ENCODE peak calls at places on chromosomes 13 and 19, in nine cellular contexts. One of them, this sample, is unnamed.

GRCh38 chr19:46848389-46848788 is 2.3 kb downstream of the AP2S1 start:
- DNase-seq in fibroblast of pulmonary artery: no peak
- DNase-seq in GM23338: no peak
- DNase-seq in cardiac muscle cell: no peak
- DNase-seq in heart left ventricle: no peak
- DNase-seq in LNCaP clone FGC: no peak
- DNase-seq in tibial nerve: no peak
- DNase-seq in heart right ventricle: no peak
- DNase-seq in epithelial cell of esophagus: no peak
- DNase-seq in this sample: no peak

GRCh38 chr13:44969858-44970484 is 19.3 kb downstream of the NUFIP1 start:
- DNase-seq in fibroblast of pulmonary artery: peak; percentile 81
- DNase-seq in GM23338: peak; percentile 87
- DNase-seq in cardiac muscle cell: peak; percentile 70
- DNase-seq in heart left ventricle: no peak
- DNase-seq in LNCaP clone FGC: peak; percentile 25
- DNase-seq in tibial nerve: no peak
- DNase-seq in heart right ventricle: peak; percentile 22
- DNase-seq in epithelial cell of esophagus: peak; percentile 56
- DNase-seq in this sample: no peak

GRCh38 chr19:5961969-5962945 is 15.7 kb downstream of the RANBP3 start:
- DNase-seq in fibroblast of pulmonary artery: peak; percentile 58
- DNase-seq in GM23338: no peak
- DNase-seq in cardiac muscle cell: peak; percentile 42
- DNase-seq in heart left ventricle: no peak
- DNase-seq in LNCaP clone FGC: peak; percentile 54
- DNase-seq in tibial nerve: no peak
- DNase-seq in heart right ventricle: no peak
- DNase-seq in epithelial cell of esophagus: peak; percentile 53
- DNase-seq in this sample: no peak

GRCh38 chr19:40165362-40165937 is 25.8 kb upstream of the MAP3K10 start:
- DNase-seq in fibroblast of pulmonary artery: peak; percentile 49
- DNase-seq in GM23338: peak; percentile 90
- DNase-seq in cardiac muscle cell: peak; percentile 56
- DNase-seq in heart left ventricle: peak; percentile 39
- DNase-seq in LNCaP clone FGC: no peak
- DNase-seq in tibial nerve: no peak
- DNase-seq in heart right ventricle: peak; percentile 26
- DNase-seq in epithelial cell of esophagus: peak; percentile 43
- DNase-seq in this sample: no peak

GRCh38 chr19:11160119-11160768 is 4.7 kb upstream of the SPC24 start:
- DNase-seq in fibroblast of pulmonary artery: peak; percentile 78
- DNase-seq in GM23338: no peak
- DNase-seq in cardiac muscle cell: no peak
- DNase-seq in heart left ventricle: no peak
- DNase-seq in LNCaP clone FGC: no peak
- DNase-seq in tibial nerve: no peak
- DNase-seq in heart right ventricle: no peak
- DNase-seq in epithelial cell of esophagus: no peak
- DNase-seq in this sample: no peak

GRCh38 chr19:17390665-17391370 is 3.2 kb downstream of the CCDC194 start:
- DNase-seq in fibroblast of pulmonary artery: peak; percentile 92
- DNase-seq in GM23338: peak; percentile 98
- DNase-seq in cardiac muscle cell: peak; percentile 97
- DNase-seq in heart left ventricle: peak; percentile 95
- DNase-seq in LNCaP clone FGC: peak; percentile 14
- DNase-seq in tibial nerve: peak; percentile 78
- DNase-seq in heart right ventricle: peak; percentile 93
- DNase-seq in epithelial cell of esophagus: peak; percentile 94
- DNase-seq in this sample: peak; percentile 29

GRCh38 chr19:41859618-41860418 is at the start of gene RPS19:
- DNase-seq in fibroblast of pulmonary artery: peak; percentile 99
- DNase-seq in GM23338: peak; percentile 99
- DNase-seq in cardiac muscle cell: peak; percentile 98
- DNase-seq in heart left ventricle: peak; percentile 98
- DNase-seq in LNCaP clone FGC: peak; percentile 89
- DNase-seq in tibial nerve: peak; percentile 98
- DNase-seq in heart right ventricle: peak; percentile 99
- DNase-seq in epithelial cell of esophagus: peak; percentile 99
- DNase-seq in this sample: peak; percentile 87

GRCh38 chr19:12946092-12946845 is 607 bp downstream of the RAD23A start:
- DNase-seq in fibroblast of pulmonary artery: peak; percentile 81
- DNase-seq in GM23338: peak; percentile 95
- DNase-seq in cardiac muscle cell: peak; percentile 91
- DNase-seq in heart left ventricle: peak; percentile 75
- DNase-seq in LNCaP clone FGC: no peak
- DNase-seq in tibial nerve: no peak
- DNase-seq in heart right ventricle: peak; percentile 69
- DNase-seq in epithelial cell of esophagus: peak; percentile 84
- DNase-seq in this sample: no peak

GRCh38 chr13:60397693-60398437 is 845 bp downstream of the TDRD3 start:
- DNase-seq in fibroblast of pulmonary artery: peak; percentile 76
- DNase-seq in GM23338: peak; percentile 75
- DNase-seq in cardiac muscle cell: peak; percentile 75
- DNase-seq in heart left ventricle: peak; percentile 72
- DNase-seq in LNCaP clone FGC: no peak
- DNase-seq in tibial nerve: peak; percentile 16
- DNase-seq in heart right ventricle: peak; percentile 55
- DNase-seq in epithelial cell of esophagus: peak; percentile 62
- DNase-seq in this sample: no peak

GRCh38 chr19:37078717-37079032 is 442 bp downstream of the ZNF420 start:
- DNase-seq in fibroblast of pulmonary artery: no peak
- DNase-seq in GM23338: no peak
- DNase-seq in cardiac muscle cell: no peak
- DNase-seq in heart left ventricle: no peak
- DNase-seq in LNCaP clone FGC: no peak
- DNase-seq in tibial nerve: no peak
- DNase-seq in heart right ventricle: no peak
- DNase-seq in epithelial cell of esophagus: no peak
- DNase-seq in this sample: no peak

GRCh38 chr19:7912144-7912696 is 2.4 kb upstream of the TGFBR3L start:
- DNase-seq in fibroblast of pulmonary artery: no peak
- DNase-seq in GM23338: no peak
- DNase-seq in cardiac muscle cell: no peak
- DNase-seq in heart left ventricle: no peak
- DNase-seq in LNCaP clone FGC: no peak
- DNase-seq in tibial nerve: no peak
- DNase-seq in heart right ventricle: no peak
- DNase-seq in epithelial cell of esophagus: no peak
- DNase-seq in this sample: no peak

GRCh38 chr13:102564564-102564963 is 32.2 kb upstream of the TPP2 start:
- DNase-seq in fibroblast of pulmonary artery: no peak
- DNase-seq in GM23338: no peak
- DNase-seq in cardiac muscle cell: no peak
- DNase-seq in heart left ventricle: no peak
- DNase-seq in LNCaP clone FGC: no peak
- DNase-seq in tibial nerve: no peak
- DNase-seq in heart right ventricle: no peak
- DNase-seq in epithelial cell of esophagus: no peak
- DNase-seq in this sample: no peak

GRCh38 chr13:102566513-102566912 is 30.3 kb upstream of the TPP2 start:
- DNase-seq in fibroblast of pulmonary artery: no peak
- DNase-seq in GM23338: no peak
- DNase-seq in cardiac muscle cell: no peak
- DNase-seq in heart left ventricle: no peak
- DNase-seq in LNCaP clone FGC: no peak
- DNase-seq in tibial nerve: no peak
- DNase-seq in heart right ventricle: no peak
- DNase-seq in epithelial cell of esophagus: no peak
- DNase-seq in this sample: no peak

GRCh38 chr13:102567857-102568256 is 28.9 kb upstream of the TPP2 start:
- DNase-seq in fibroblast of pulmonary artery: no peak
- DNase-seq in GM23338: peak; percentile 21
- DNase-seq in cardiac muscle cell: peak; percentile 25
- DNase-seq in heart left ventricle: no peak
- DNase-seq in LNCaP clone FGC: no peak
- DNase-seq in tibial nerve: no peak
- DNase-seq in heart right ventricle: no peak
- DNase-seq in epithelial cell of esophagus: peak; percentile 5
- DNase-seq in this sample: no peak

GRCh38 chr13:102561933-102562332 is 34.9 kb upstream of the TPP2 start:
- DNase-seq in fibroblast of pulmonary artery: no peak
- DNase-seq in GM23338: no peak
- DNase-seq in cardiac muscle cell: no peak
- DNase-seq in heart left ventricle: no peak
- DNase-seq in LNCaP clone FGC: no peak
- DNase-seq in tibial nerve: no peak
- DNase-seq in heart right ventricle: no peak
- DNase-seq in epithelial cell of esophagus: peak; percentile 42
- DNase-seq in this sample: no peak

GRCh38 chr13:102563267-102563666 is 33.5 kb upstream of the TPP2 start:
- DNase-seq in fibroblast of pulmonary artery: no peak
- DNase-seq in GM23338: no peak
- DNase-seq in cardiac muscle cell: no peak
- DNase-seq in heart left ventricle: no peak
- DNase-seq in LNCaP clone FGC: no peak
- DNase-seq in tibial nerve: no peak
- DNase-seq in heart right ventricle: no peak
- DNase-seq in epithelial cell of esophagus: no peak
- DNase-seq in this sample: no peak
- H3K4me3 ChIP-seq in fibroblast of pulmonary artery: no peak overlapping the region
- H3K4me3 ChIP-seq in GM23338: no peak overlapping the region
- H3K4me3 ChIP-seq in cardiac muscle cell: no peak overlapping the region
- H3K4me3 ChIP-seq in heart left ventricle: no peak overlapping the region
- H3K4me3 ChIP-seq in LNCaP clone FGC: no peak overlapping the region
- H3K4me3 ChIP-seq in tibial nerve: no peak overlapping the region
- H3K4me3 ChIP-seq in heart right ventricle: no peak overlapping the region
- H3K4me3 ChIP-seq in epithelial cell of esophagus: no peak overlapping the region
- H3K4me3 ChIP-seq in this sample: no peak overlapping the region

GRCh38 chr19:38346837-38347236 is 11.2 kb downstream of the CATSPERG start:
- DNase-seq in fibroblast of pulmonary artery: no peak
- DNase-seq in GM23338: no peak
- DNase-seq in cardiac muscle cell: no peak
- DNase-seq in heart left ventricle: no peak
- DNase-seq in LNCaP clone FGC: no peak
- DNase-seq in tibial nerve: no peak
- DNase-seq in heart right ventricle: no peak
- DNase-seq in epithelial cell of esophagus: no peak
- DNase-seq in this sample: no peak

GRCh38 chr19:38350883-38351282 is 15.3 kb downstream of the CATSPERG start:
- DNase-seq in fibroblast of pulmonary artery: no peak
- DNase-seq in GM23338: no peak
- DNase-seq in cardiac muscle cell: no peak
- DNase-seq in heart left ventricle: no peak
- DNase-seq in LNCaP clone FGC: no peak
- DNase-seq in tibial nerve: no peak
- DNase-seq in heart right ventricle: no peak
- DNase-seq in epithelial cell of esophagus: no peak
- DNase-seq in this sample: no peak

GRCh38 chr19:38355728-38356725 is 18.3 kb upstream of the PSMD8 start:
- DNase-seq in fibroblast of pulmonary artery: no peak
- DNase-seq in GM23338: no peak
- DNase-seq in cardiac muscle cell: no peak
- DNase-seq in heart left ventricle: no peak
- DNase-seq in LNCaP clone FGC: no peak
- DNase-seq in tibial nerve: no peak
- DNase-seq in heart right ventricle: no peak
- DNase-seq in epithelial cell of esophagus: no peak
- DNase-seq in this sample: no peak

GRCh38 chr19:38351865-38352395 is 16.3 kb downstream of the CATSPERG start:
- DNase-seq in fibroblast of pulmonary artery: no peak
- DNase-seq in GM23338: no peak
- DNase-seq in cardiac muscle cell: no peak
- DNase-seq in heart left ventricle: no peak
- DNase-seq in LNCaP clone FGC: no peak
- DNase-seq in tibial nerve: no peak
- DNase-seq in heart right ventricle: no peak
- DNase-seq in epithelial cell of esophagus: no peak
- DNase-seq in this sample: no peak
- TF ChIP-seq CTCF in fibroblast of pulmonary artery: no peak
- TF ChIP-seq CTCF in GM23338: no peak
- TF ChIP-seq CTCF in cardiac muscle cell: no peak
- TF ChIP-seq CTCF in heart left ventricle: no peak
- TF ChIP-seq CTCF in LNCaP clone FGC: no peak
- TF ChIP-seq CTCF in tibial nerve: no peak
- TF ChIP-seq CTCF in heart right ventricle: no peak
- TF ChIP-seq CTCF in epithelial cell of esophagus: no peak
- TF ChIP-seq CTCF in this sample: no peak

GRCh38 chr13:87810391-87810801 is 139.2 kb downstream of the SLITRK5 start:
- DNase-seq in fibroblast of pulmonary artery: no peak
- DNase-seq in GM23338: peak; percentile 74
- DNase-seq in cardiac muscle cell: peak; percentile 7
- DNase-seq in heart left ventricle: no peak
- DNase-seq in LNCaP clone FGC: no peak
- DNase-seq in tibial nerve: no peak
- DNase-seq in heart right ventricle: no peak
- DNase-seq in epithelial cell of esophagus: peak; percentile 62
- DNase-seq in this sample: no peak
- H3K4me3 ChIP-seq in fibroblast of pulmonary artery: no peak overlapping the region
- H3K4me3 ChIP-seq in GM23338: peak overlapping the region; percentile 47
- H3K4me3 ChIP-seq in cardiac muscle cell: no peak overlapping the region
- H3K4me3 ChIP-seq in heart left ventricle: no peak overlapping the region
- H3K4me3 ChIP-seq in LNCaP clone FGC: peak overlapping the region; percentile 9
- H3K4me3 ChIP-seq in tibial nerve: no peak overlapping the region
- H3K4me3 ChIP-seq in heart right ventricle: no peak overlapping the region
- H3K4me3 ChIP-seq in epithelial cell of esophagus: no peak overlapping the region
- H3K4me3 ChIP-seq in this sample: no peak overlapping the region

GRCh38 chr13:110108348-110109139 is 198.4 kb downstream of the COL4A1 start:
- DNase-seq in fibroblast of pulmonary artery: peak; percentile 93
- DNase-seq in GM23338: peak; percentile 70
- DNase-seq in cardiac muscle cell: peak; percentile 81
- DNase-seq in heart left ventricle: peak; percentile 88
- DNase-seq in LNCaP clone FGC: peak; percentile 52
- DNase-seq in tibial nerve: peak; percentile 59
- DNase-seq in heart right ventricle: peak; percentile 80
- DNase-seq in epithelial cell of esophagus: peak; percentile 91
- DNase-seq in this sample: no peak

GRCh38 chr13:110109910-110110309 is 197.0 kb downstream of the COL4A1 start:
- DNase-seq in fibroblast of pulmonary artery: peak; percentile 91
- DNase-seq in GM23338: no peak
- DNase-seq in cardiac muscle cell: peak; percentile 23
- DNase-seq in heart left ventricle: peak; percentile 94
- DNase-seq in LNCaP clone FGC: no peak
- DNase-seq in tibial nerve: no peak
- DNase-seq in heart right ventricle: peak; percentile 74
- DNase-seq in epithelial cell of esophagus: peak; percentile 75
- DNase-seq in this sample: peak; percentile 61

GRCh38 chr13:110109140-110109783 is 197.7 kb downstream of the COL4A1 start:
- DNase-seq in fibroblast of pulmonary artery: no peak
- DNase-seq in GM23338: no peak
- DNase-seq in cardiac muscle cell: no peak
- DNase-seq in heart left ventricle: no peak
- DNase-seq in LNCaP clone FGC: no peak
- DNase-seq in tibial nerve: no peak
- DNase-seq in heart right ventricle: no peak
- DNase-seq in epithelial cell of esophagus: no peak
- DNase-seq in this sample: no peak

GRCh38 chr13:110106726-110107125 is 200.2 kb downstream of the COL4A1 start:
- DNase-seq in fibroblast of pulmonary artery: peak; percentile 55
- DNase-seq in GM23338: no peak
- DNase-seq in cardiac muscle cell: no peak
- DNase-seq in heart left ventricle: peak; percentile 82
- DNase-seq in LNCaP clone FGC: no peak
- DNase-seq in tibial nerve: no peak
- DNase-seq in heart right ventricle: peak; percentile 57
- DNase-seq in epithelial cell of esophagus: no peak
- DNase-seq in this sample: no peak

GRCh38 chr13:110107568-110108347 is 199.2 kb downstream of the COL4A1 start:
- DNase-seq in fibroblast of pulmonary artery: no peak
- DNase-seq in GM23338: peak; percentile 74
- DNase-seq in cardiac muscle cell: no peak
- DNase-seq in heart left ventricle: no peak
- DNase-seq in LNCaP clone FGC: no peak
- DNase-seq in tibial nerve: no peak
- DNase-seq in heart right ventricle: no peak
- DNase-seq in epithelial cell of esophagus: no peak
- DNase-seq in this sample: no peak
- TF ChIP-seq CTCF in fibroblast of pulmonary artery: peak; percentile 11
- TF ChIP-seq CTCF in GM23338: peak; percentile 63
- TF ChIP-seq CTCF in cardiac muscle cell: peak; percentile 11
- TF ChIP-seq CTCF in heart left ventricle: peak; percentile 19
- TF ChIP-seq CTCF in LNCaP clone FGC: no peak
- TF ChIP-seq CTCF in tibial nerve: no peak
- TF ChIP-seq CTCF in heart right ventricle: peak; percentile 33
- TF ChIP-seq CTCF in epithelial cell of esophagus: no peak
- TF ChIP-seq CTCF in this sample: no peak